ENCODE peak calls at places on chromosome 7, in nine cellular contexts. U is cardiac fibroblast; C is CD8-positive, alpha-beta T cell; L is mesendoderm; I is HFF-Myc; M is transverse colon; X is lung; V is HepG2; K is K562. E is an unnamed sample.

GRCh38 chr7:50534690-50535290 is 30.4 kb downstream of the DDC start:
- DNase-seq in L (peak; percentile 71), C (no peak), U (peak; percentile 99), V (peak; percentile 37), M (no peak), I (peak; percentile 95), X (peak; percentile 28), K (peak; percentile 93), E (peak; percentile 98)

GRCh38 chr7:3168869-3169268 is 125.2 kb upstream of the CARD11 start:
- DNase-seq in L (no peak), V (peak; percentile 71), K (no peak), U (no peak), X (no peak), M (no peak), C (no peak), I (no peak), E (no peak)

GRCh38 chr7:92833766-92834605 is 2.4 kb downstream of the CDK6 start:
- DNase-seq in X (peak; percentile 71), L (peak; percentile 83), I (peak; percentile 31), C (peak; percentile 68), M (peak; percentile 88), K (peak; percentile 69), V (peak; percentile 73), U (peak; percentile 75), E (peak; percentile 76)

GRCh38 chr7:131057015-131057518 is 270.6 kb upstream of the MKLN1 start:
- DNase-seq in K (peak; percentile 41), V (peak; percentile 89), U (peak; percentile 91), C (no peak), L (no peak), I (peak; percentile 92), X (no peak), M (no peak), E (peak; percentile 33)

GRCh38 chr7:18177815-18178660 is 150.4 kb upstream of the PRPS1L1 start:
- DNase-seq in V (peak; percentile 48), C (no peak), L (peak; percentile 80), X (peak; percentile 39), M (no peak), K (peak; percentile 88), I (no peak), U (peak; percentile 38), E (peak; percentile 60)

GRCh38 chr7:150754950-150755349 is 17.7 kb downstream of the GIMAP5 start:
- DNase-seq in M (no peak), I (no peak), U (no peak), X (no peak), L (no peak), K (no peak), V (no peak), C (no peak), E (no peak)

GRCh38 chr7:13845601-13846000 is 143.9 kb downstream of the ETV1 start:
- DNase-seq in V (no peak), X (no peak), M (no peak), I (no peak), L (no peak), K (no peak), U (peak; percentile 53), C (no peak), E (no peak)

GRCh38 chr7:49060743-49061142 is 136.4 kb downstream of the CDC14C start:
- DNase-seq in C (no peak), K (no peak), X (no peak), U (no peak), M (no peak), L (no peak), I (no peak), V (no peak), E (no peak)

GRCh38 chr7:98730331-98730730 is 113.2 kb downstream of the NPTX2 start:
- DNase-seq in K (no peak), C (no peak), L (peak; percentile 24), U (no peak), I (no peak), M (no peak), V (no peak), X (no peak), E (no peak)

GRCh38 chr7:156618791-156619367 is 21.7 kb upstream of the RNF32 start:
- DNase-seq in C (no peak), X (no peak), K (no peak), V (no peak), U (no peak), I (no peak), L (no peak), M (no peak), E (no peak)

GRCh38 chr7:44535348-44536064 is 5.6 kb downstream of the NPC1L1 start:
- DNase-seq in I (no peak), M (no peak), U (no peak), V (no peak), K (no peak), C (no peak), X (no peak), L (no peak), E (no peak)

GRCh38 chr7:831596-832291 is 532 bp upstream of the SUN1 start:
- DNase-seq in M (no peak), I (peak; percentile 80), X (no peak), L (peak; percentile 55), V (peak; percentile 35), K (peak; percentile 73), C (no peak), U (peak; percentile 94), E (peak; percentile 95)

GRCh38 chr7:130127404-130128395 is 57.4 kb downstream of the KLHDC10 start:
- DNase-seq in V (no peak), U (peak; percentile 32), K (no peak), L (no peak), X (no peak), C (no peak), I (no peak), M (no peak), E (no peak)

GRCh38 chr7:116139007-116139406 is 71.3 kb upstream of the TES start:
- DNase-seq in L (peak; percentile 17), C (no peak), K (no peak), X (no peak), U (peak; percentile 48), V (peak; percentile 9), M (no peak), I (no peak), E (peak; percentile 81)

GRCh38 chr7:25028370-25028971 is 48.5 kb upstream of the OSBPL3 start:
- DNase-seq in C (peak; percentile 26), V (peak; percentile 76), M (no peak), K (peak; percentile 16), X (no peak), I (peak; percentile 79), U (peak; percentile 90), L (peak; percentile 65), E (peak; percentile 92)

GRCh38 chr7:95919574-95919973 is 147.2 kb downstream of the DYNC1I1 start:
- DNase-seq in C (no peak), X (no peak), L (no peak), I (no peak), U (peak; percentile 2), V (no peak), M (no peak), K (no peak), E (no peak)

GRCh38 chr7:155205368-155206285 is 92.1 kb upstream of the INSIG1 start:
- DNase-seq in K (peak; percentile 99), X (peak; percentile 78), M (peak; percentile 82), L (peak; percentile 69), C (peak; percentile 92), U (peak; percentile 98), I (peak; percentile 98), V (no peak), E (peak; percentile 91)

GRCh38 chr7:108246227-108246837 is 116.2 kb upstream of the LAMB4 start:
- DNase-seq in V (peak; percentile 80), U (peak; percentile 99), X (peak; percentile 36), I (peak; percentile 67), C (no peak), L (peak; percentile 72), M (no peak), K (peak; percentile 97), E (peak; percentile 91)

GRCh38 chr7:98066208-98066607 is 40.5 kb upstream of the LMTK2 start:
- DNase-seq in L (no peak), U (no peak), K (no peak), X (no peak), C (no peak), I (no peak), V (no peak), M (no peak), E (no peak)

GRCh38 chr7:888081-889024 is 12.0 kb downstream of the GET4 start:
- DNase-seq in L (no peak), C (no peak), X (no peak), I (no peak), M (no peak), U (no peak), V (no peak), K (no peak), E (no peak)

GRCh38 chr7:108239501-108240225 is 109.5 kb upstream of the LAMB4 start:
- DNase-seq in V (no peak), U (no peak), I (no peak), C (no peak), L (no peak), K (no peak), M (no peak), X (no peak), E (no peak)

GRCh38 chr7:108308913-108309312 is 147.3 kb downstream of the NRCAM start:
- DNase-seq in U (peak; percentile 96), X (no peak), L (peak; percentile 22), V (no peak), I (no peak), M (no peak), C (no peak), K (no peak), E (peak; percentile 77)

GRCh38 chr7:106068986-106069385 is 43.1 kb downstream of the SYPL1 start:
- DNase-seq in X (no peak), C (no peak), L (no peak), V (no peak), I (no peak), K (no peak), U (no peak), M (no peak), E (peak; percentile 79)
- H3K4me3 ChIP-seq in X (no peak overlapping the region), C (no peak overlapping the region), L (no peak overlapping the region), V (no peak overlapping the region), I (no peak overlapping the region), K (no peak overlapping the region), U (no peak overlapping the region), M (no peak overlapping the region), E (no peak overlapping the region)

GRCh38 chr7:2156756-2157472 is 75.8 kb downstream of the MAD1L1 start:
- DNase-seq in C (no peak), M (no peak), U (no peak), K (no peak), I (no peak), L (no peak), V (no peak), X (no peak), E (no peak)
- H3K4me3 ChIP-seq in C (no peak overlapping the region), M (no peak overlapping the region), U (no peak overlapping the region), K (no peak overlapping the region), I (no peak overlapping the region), L (no peak overlapping the region), V (no peak overlapping the region), X (no peak overlapping the region), E (no peak overlapping the region)

GRCh38 chr7:97004931-97005763 is at the start of gene DLX6:
- DNase-seq in X (no peak), U (no peak), C (no peak), L (peak; percentile 97), K (no peak), M (peak; percentile 38), V (peak; percentile 93), I (no peak), E (peak; percentile 37)
- H3K4me3 ChIP-seq in X (peak within 1 kb of the TSS; percentile 24), U (peak within 1 kb of the TSS; percentile 11), C (peak within 1 kb of the TSS; percentile 43), L (peak within 1 kb of the TSS; percentile 26), K (no peak within 1 kb of the TSS), M (no peak within 1 kb of the TSS), V (peak within 1 kb of the TSS; percentile 78), I (peak within 1 kb of the TSS; percentile 4), E (peak within 1 kb of the TSS; percentile 31)

DNA sequence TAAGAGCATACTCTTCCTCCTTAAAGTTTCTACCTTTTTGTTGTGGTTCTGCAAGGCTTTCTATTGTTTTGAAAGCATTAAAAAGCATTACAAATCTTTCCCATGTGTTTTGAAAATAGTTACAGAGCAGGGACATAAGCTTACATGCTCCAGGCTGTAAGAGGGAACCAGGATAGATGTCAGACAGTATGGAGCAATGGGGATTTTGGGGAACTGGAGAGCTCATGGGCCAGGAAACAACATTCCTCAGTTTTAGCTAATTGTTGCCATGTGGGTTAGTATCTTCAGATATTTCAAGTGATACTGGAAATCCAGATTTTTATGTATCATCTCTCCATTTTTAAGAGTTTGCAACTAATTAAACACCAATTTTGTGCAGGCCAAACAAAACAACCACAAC is 3.5 kb downstream of the MDFIC start:
- DNase-seq in V (no peak), I (no peak), K (no peak), U (no peak), L (no peak), M (no peak), X (no peak), C (no peak), E (no peak)
- H3K4me3 ChIP-seq in V (no peak overlapping the region), I (no peak overlapping the region), K (no peak overlapping the region), U (no peak overlapping the region), L (no peak overlapping the region), M (no peak overlapping the region), X (no peak overlapping the region), C (no peak overlapping the region), E (no peak overlapping the region)

E was measured in epithelial cell of esophagus.